ENCODE peak calls at places on chromosomes 5 and 9, in ten cellular contexts. P is iris pigment epithelial cell; F is hepatic stellate cell; J is psoas muscle; H is A549; Q is NCI-H2081; D is foreskin melanocyte; Y is NCI-H1436 treated with DMSO at 0.1 percent for 48 hours; R is natural killer cell treated with Interleukin-12 subunit alpha and Interleukin-12 subunit beta and Interleukin-15 and Interleukin-18, amount 100 ng/mL, for 72 hours; M is stimulated activated CD4-positive, alpha-beta T cell treated with anti-CD3 and anti-CD28 coated beads, Interleukin-1b, Interleukin-23, amount 100 ng/mL, for 24 hours. V is an unnamed sample.

GRCh38 chr5:2896371-2897275 is 145.1 kb upstream of the IRX2 start:
- DNase-seq in P (no peak), J (no peak), H (no peak), Y (no peak), F (no peak), D (no peak), R (no peak), Q (no peak), M (no peak), V (no peak)

GRCh38 chr9:125850763-125851162 is 103.6 kb downstream of the PBX3 start:
- DNase-seq in J (no peak), Q (no peak), M (no peak), H (no peak), R (no peak), P (peak; percentile 45), D (peak; percentile 8), Y (no peak), F (no peak), V (no peak)

GRCh38 chr5:9437741-9438240 is 108.1 kb downstream of the SEMA5A start:
- DNase-seq in F (peak; percentile 45), Q (no peak), J (peak; percentile 16), P (peak; percentile 61), D (peak; percentile 98), H (no peak), M (no peak), R (no peak), Y (no peak), V (no peak)

GRCh38 chr5:36227046-36227445 is 14.7 kb downstream of the NADK2 start:
- DNase-seq in P (no peak), M (no peak), R (no peak), H (no peak), Y (no peak), J (no peak), F (no peak), Q (no peak), D (no peak), V (no peak)

GRCh38 chr5:88190106-88190834 is 78.4 kb downstream of the TMEM161B start:
- DNase-seq in J (no peak), M (peak; percentile 13), D (no peak), Q (no peak), P (no peak), H (peak; percentile 2), F (no peak), Y (no peak), R (no peak), V (peak; percentile 53)

GRCh38 chr5:176540476-176540899 is 3.3 kb upstream of the RNF44 start:
- DNase-seq in Y (no peak), Q (no peak), H (no peak), D (no peak), R (no peak), F (no peak), J (no peak), P (no peak), M (no peak), V (no peak)

GRCh38 chr9:134064711-134065110 is 3.1 kb downstream of the BRD3 start:
- DNase-seq in J (no peak), P (no peak), M (no peak), H (no peak), F (no peak), R (no peak), Q (no peak), Y (no peak), D (no peak), V (peak; percentile 43)

GRCh38 chr9:97851450-97851883 is 1.6 kb upstream of the FOXE1 start:
- DNase-seq in P (no peak), Y (no peak), F (no peak), M (no peak), Q (no peak), D (no peak), H (no peak), R (no peak), J (no peak), V (peak; percentile 48)

GRCh38 chr5:107505763-107506534 is 164.8 kb downstream of the EFNA5 start:
- DNase-seq in P (no peak), R (no peak), J (no peak), M (no peak), H (peak; percentile 33), Y (peak; percentile 38), Q (no peak), D (no peak), F (no peak), V (no peak)

GRCh38 chr5:1161832-1162229 is 39.6 kb upstream of the SLC6A19 start:
- DNase-seq in M (no peak), D (no peak), J (peak; percentile 43), P (no peak), R (no peak), F (no peak), Y (no peak), H (no peak), Q (peak; percentile 41), V (no peak)

GRCh38 chr5:108193021-108193795 is 188.7 kb downstream of the FBXL17 start:
- DNase-seq in M (no peak), D (peak; percentile 73), J (no peak), R (no peak), F (peak; percentile 46), Q (no peak), H (peak; percentile 5), P (peak; percentile 65), Y (no peak), V (no peak)

GRCh38 chr9:127828262-127829031 is 25.8 kb downstream of the FPGS start:
- DNase-seq in M (no peak), P (peak; percentile 63), J (peak; percentile 91), D (no peak), Y (no peak), H (peak; percentile 62), R (no peak), F (peak; percentile 92), Q (no peak), V (peak; percentile 99)

V was measured in GM23338.